ENCODE peak calls at places on chromosomes 16 and 17, in four cellular contexts. One of them, this sample, is unnamed.

GRCh38 chr17:55442953-55443683 is 21.5 kb upstream of the MMD start:
- DNase-seq in K562: no peak
- DNase-seq in GM12878: no peak
- DNase-seq in H1: no peak
- DNase-seq in this sample: peak

GRCh38 chr16:495127-495748 is 32.3 kb upstream of the CAPN15 start:
- DNase-seq in K562: peak
- DNase-seq in GM12878: no peak
- DNase-seq in H1: peak
- DNase-seq in this sample: peak

GRCh38 chr17:81306491-81306890 is 11.4 kb upstream of the SLC38A10 start:
- DNase-seq in GM12878: no peak
- DNase-seq in K562: no peak
- DNase-seq in H1: no peak
- DNase-seq in this sample: no peak

GRCh38 chr17:62964506-62964905 is 1.5 kb upstream of the TANC2 start:
- DNase-seq in GM12878: no peak
- DNase-seq in K562: no peak
- DNase-seq in H1: no peak
- DNase-seq in this sample: no peak

GRCh38 chr17:77203846-77204245 is 63.1 kb downstream of the SEC14L1 start:
- DNase-seq in K562: no peak
- DNase-seq in H1: no peak
- DNase-seq in GM12878: no peak
- DNase-seq in this sample: no peak

GRCh38 chr16:28258571-28258970 is 33.8 kb upstream of the SBK1 start:
- DNase-seq in H1: no peak
- DNase-seq in GM12878: no peak
- DNase-seq in K562: no peak
- DNase-seq in this sample: no peak

GRCh38 chr16:49755291-49755611 is 100.7 kb downstream of the ZNF423 start:
- DNase-seq in GM12878: no peak
- DNase-seq in H1: no peak
- DNase-seq in K562: peak
- DNase-seq in this sample: no peak

GRCh38 chr16:68948230-68948910 is 105.0 kb downstream of the TANGO6 start:
- DNase-seq in K562: no peak
- DNase-seq in GM12878: no peak
- DNase-seq in H1: no peak
- DNase-seq in this sample: no peak

GRCh38 chr16:56389554-56389953 is 35.8 kb downstream of the AMFR start:
- DNase-seq in K562: no peak
- DNase-seq in H1: no peak
- DNase-seq in GM12878: no peak
- DNase-seq in this sample: no peak

GRCh38 chr17:77455111-77455877 is 314.5 kb downstream of the SEC14L1 start:
- DNase-seq in K562: no peak
- DNase-seq in H1: no peak
- DNase-seq in GM12878: no peak
- DNase-seq in this sample: peak

GRCh38 chr17:79075433-79075805 is 795 bp downstream of the ENGASE start:
- DNase-seq in GM12878: no peak
- DNase-seq in H1: no peak
- DNase-seq in K562: no peak
- DNase-seq in this sample: no peak

GRCh38 chr17:31373150-31374082 is 18.1 kb upstream of the RAB11FIP4 start:
- DNase-seq in GM12878: peak
- DNase-seq in H1: no peak
- DNase-seq in K562: peak
- DNase-seq in this sample: peak

GRCh38 chr17:34797724-34798123 is 163.5 kb downstream of the CCT6B start:
- DNase-seq in H1: peak
- DNase-seq in K562: peak
- DNase-seq in GM12878: no peak
- DNase-seq in this sample: peak

GRCh38 chr17:36750316-36750885 is 149.0 kb downstream of the MRM1 start:
- DNase-seq in H1: no peak
- DNase-seq in K562: no peak
- DNase-seq in GM12878: no peak
- DNase-seq in this sample: no peak

GRCh38 chr16:59748531-59748930 is 1014.4 kb upstream of the GOT2 start:
- DNase-seq in K562: no peak
- DNase-seq in GM12878: no peak
- DNase-seq in H1: no peak
- DNase-seq in this sample: no peak

GRCh38 chr17:55742272-55743102 is 8.4 kb upstream of the PCTP start:
- DNase-seq in H1: no peak
- DNase-seq in GM12878: no peak
- DNase-seq in K562: no peak
- DNase-seq in this sample: peak

GRCh38 chr16:535446-536405 is 8.2 kb downstream of the CAPN15 start:
- DNase-seq in K562: peak
- DNase-seq in H1: no peak
- DNase-seq in GM12878: no peak
- DNase-seq in this sample: no peak

DNA sequence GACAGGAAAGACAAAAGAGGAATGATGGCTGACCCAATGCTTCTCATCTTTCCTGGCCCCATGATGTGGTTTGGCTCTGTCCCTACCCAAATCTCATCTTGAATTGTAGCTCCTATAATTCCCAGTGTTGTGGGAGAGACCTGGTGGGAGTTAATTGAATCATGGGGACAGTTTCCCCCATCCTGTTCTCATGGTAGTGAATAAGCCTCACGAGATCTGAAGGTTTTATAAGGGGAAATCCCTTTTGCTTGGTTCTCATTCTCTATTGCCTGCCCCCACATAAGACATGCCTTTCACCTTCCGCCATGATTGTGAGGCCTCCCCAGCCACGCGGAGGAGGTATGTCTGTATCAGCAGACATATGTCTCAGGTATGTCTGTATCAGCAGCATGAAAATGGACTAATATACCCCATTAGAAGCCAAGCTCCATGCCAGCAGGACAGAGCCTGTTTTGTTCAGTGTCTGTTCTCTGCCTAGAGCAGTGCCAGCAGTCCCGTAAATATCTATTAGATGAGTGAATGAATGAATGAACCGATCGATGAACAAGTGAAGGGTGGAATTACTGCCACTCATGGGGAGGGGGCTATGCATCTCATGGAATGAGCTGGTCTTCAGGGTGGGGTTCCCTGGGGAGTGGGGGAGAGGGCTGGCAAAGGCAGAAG is 304.4 kb downstream of the SOX9 start:
- DNase-seq in H1: no peak
- DNase-seq in K562: no peak
- DNase-seq in GM12878: no peak
- DNase-seq in this sample: no peak
- TF ChIP-seq HDAC6 in H1: no peak
- TF ChIP-seq HDAC6 in K562: no peak
- TF ChIP-seq HDAC6 in GM12878: no peak
- TF ChIP-seq HDAC6 in this sample: no peak

DNA sequence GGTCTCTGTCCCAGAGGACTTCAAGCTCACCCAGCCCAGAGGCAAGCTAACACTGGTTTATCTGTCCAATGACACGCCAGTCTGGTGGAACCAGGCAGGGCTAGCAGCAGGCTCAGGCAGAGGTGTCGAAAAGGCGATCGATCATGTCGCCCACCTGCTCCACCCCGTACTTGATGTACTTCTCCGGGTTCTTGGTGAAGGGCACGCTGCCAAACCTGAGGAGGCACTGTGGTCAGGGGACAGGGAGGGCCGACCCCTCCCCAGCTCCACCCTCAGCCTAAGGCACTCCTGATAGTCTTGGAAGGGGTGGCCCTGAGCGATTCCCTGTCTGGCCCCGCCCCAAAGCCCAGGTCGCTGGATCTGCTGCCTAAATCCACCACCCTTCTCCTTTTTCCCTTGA is 4.6 kb downstream of the ZACN start:
- DNase-seq in H1: no peak
- DNase-seq in GM12878: no peak
- DNase-seq in K562: no peak
- DNase-seq in this sample: no peak
- TF ChIP-seq HDAC6 in H1: no peak
- TF ChIP-seq HDAC6 in GM12878: no peak
- TF ChIP-seq HDAC6 in K562: no peak
- TF ChIP-seq HDAC6 in this sample: no peak

GRCh38 chr17:45225964-45226530 is 4.4 kb downstream of the FMNL1 start:
- DNase-seq in H1: no peak
- DNase-seq in GM12878: peak
- DNase-seq in K562: peak
- DNase-seq in this sample: no peak
- TF ChIP-seq HDAC6 in H1: no peak
- TF ChIP-seq HDAC6 in GM12878: no peak
- TF ChIP-seq HDAC6 in K562: no peak
- TF ChIP-seq HDAC6 in this sample: no peak

DNA sequence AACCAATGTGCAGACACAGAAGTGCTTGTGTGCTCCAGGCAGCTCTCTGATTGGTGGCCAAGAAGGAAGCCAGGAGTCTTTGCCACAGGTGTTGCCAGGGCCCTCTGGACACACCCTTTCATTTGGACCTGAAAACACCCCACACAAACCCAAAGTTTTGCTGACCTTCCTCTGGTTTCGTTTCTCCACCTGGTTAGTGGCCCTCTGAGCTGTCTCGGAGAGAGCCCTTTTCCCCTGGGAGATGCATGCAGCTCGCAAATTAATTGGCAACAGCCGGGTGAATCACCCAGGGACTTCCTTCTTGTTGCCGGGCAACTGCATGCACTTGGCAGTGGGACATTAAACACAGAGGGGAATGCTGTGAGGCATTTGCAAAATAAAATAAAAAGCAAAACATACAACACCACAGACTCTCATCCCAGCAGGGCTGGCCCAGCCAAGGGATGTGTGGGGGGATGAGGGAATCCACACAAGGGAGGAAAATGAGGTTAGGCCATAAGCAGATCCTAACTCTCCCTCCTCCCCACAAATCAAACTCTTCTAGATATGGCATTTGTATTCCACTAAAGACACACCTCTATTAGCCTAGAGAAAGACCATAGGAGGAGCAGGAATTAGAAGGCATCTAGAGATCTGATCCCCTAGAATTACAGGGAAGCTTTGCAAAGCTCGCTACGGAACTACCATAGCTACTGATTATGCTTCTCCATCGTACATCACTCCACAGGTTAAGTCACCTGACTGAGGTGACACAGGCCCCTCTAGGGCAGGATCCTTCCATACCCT is 286.7 kb downstream of the SOX9 start:
- DNase-seq in K562: no peak
- DNase-seq in GM12878: no peak
- DNase-seq in H1: no peak
- DNase-seq in this sample: no peak
- TF ChIP-seq HDAC6 in K562: no peak
- TF ChIP-seq HDAC6 in GM12878: no peak
- TF ChIP-seq HDAC6 in H1: no peak
- TF ChIP-seq HDAC6 in this sample: no peak

GRCh38 chr17:4785311-4786110 is 653 bp downstream of the VMO1 start:
- DNase-seq in K562: no peak
- DNase-seq in H1: no peak
- DNase-seq in GM12878: no peak
- DNase-seq in this sample: no peak

GRCh38 chr17:4786111-4786491 is at the start of gene VMO1:
- DNase-seq in K562: no peak
- DNase-seq in H1: no peak
- DNase-seq in GM12878: no peak
- DNase-seq in this sample: no peak

GRCh38 chr17:4786516-4786915 is 352 bp upstream of the VMO1 start:
- DNase-seq in H1: no peak
- DNase-seq in K562: no peak
- DNase-seq in GM12878: no peak
- DNase-seq in this sample: no peak

GRCh38 chr17:4780325-4781010 is 5.7 kb downstream of the VMO1 start:
- DNase-seq in K562: no peak
- DNase-seq in H1: no peak
- DNase-seq in GM12878: no peak
- DNase-seq in this sample: no peak

GRCh38 chr17:4782652-4783051 is 3.5 kb downstream of the VMO1 start:
- DNase-seq in H1: no peak
- DNase-seq in GM12878: no peak
- DNase-seq in K562: peak
- DNase-seq in this sample: no peak
- TF ChIP-seq HDAC6 in H1: no peak
- TF ChIP-seq HDAC6 in GM12878: no peak
- TF ChIP-seq HDAC6 in K562: no peak
- TF ChIP-seq HDAC6 in this sample: no peak

GRCh38 chr16:2028146-2028545 is 1.4 kb downstream of the NHERF2 start:
- DNase-seq in K562: no peak
- DNase-seq in H1: no peak
- DNase-seq in GM12878: no peak
- DNase-seq in this sample: no peak
- TF ChIP-seq HDAC6 in K562: no peak
- TF ChIP-seq HDAC6 in H1: no peak
- TF ChIP-seq HDAC6 in GM12878: no peak
- TF ChIP-seq HDAC6 in this sample: no peak

GRCh38 chr17:9726291-9726690 is 65.1 kb downstream of the DHRS7C start:
- DNase-seq in GM12878: no peak
- DNase-seq in K562: no peak
- DNase-seq in H1: no peak
- DNase-seq in this sample: no peak

GRCh38 chr17:9728564-9728963 is 62.8 kb downstream of the DHRS7C start:
- DNase-seq in GM12878: no peak
- DNase-seq in H1: no peak
- DNase-seq in K562: no peak
- DNase-seq in this sample: no peak

GRCh38 chr17:9729735-9730420 is 61.5 kb downstream of the DHRS7C start:
- DNase-seq in K562: no peak
- DNase-seq in GM12878: no peak
- DNase-seq in H1: no peak
- DNase-seq in this sample: no peak

GRCh38 chr17:9728005-9728404 is 63.4 kb downstream of the DHRS7C start:
- DNase-seq in GM12878: no peak
- DNase-seq in H1: no peak
- DNase-seq in K562: no peak
- DNase-seq in this sample: no peak

GRCh38 chr17:9729034-9729650 is 62.2 kb downstream of the DHRS7C start:
- DNase-seq in H1: no peak
- DNase-seq in K562: peak
- DNase-seq in GM12878: peak
- DNase-seq in this sample: peak
- TF ChIP-seq HDAC6 in H1: no peak
- TF ChIP-seq HDAC6 in K562: no peak
- TF ChIP-seq HDAC6 in GM12878: no peak
- TF ChIP-seq HDAC6 in this sample: no peak

This sample was measured in HepG2.